ENCODE peak calls at places on chromosome 12, in four cellular contexts. X, Y, F and C are unnamed samples.

GRCh38 chr12:24359418-24359817 is 409.9 kb upstream of the SOX5 start:
- DNase-seq in X (no peak), Y (no peak), F (no peak), C (no peak)

GRCh38 chr12:12182926-12183325 is 83.9 kb downstream of the LRP6 start:
- DNase-seq in X (no peak), Y (no peak), F (peak), C (no peak)

GRCh38 chr12:114777052-114777451 is 93.1 kb upstream of the TBX3 start:
- DNase-seq in X (no peak), Y (no peak), F (peak), C (no peak)

GRCh38 chr12:93943766-93944165 is 204.6 kb upstream of the PLXNC1 start:
- DNase-seq in X (no peak), Y (no peak), F (peak), C (no peak)

GRCh38 chr12:18850752-18851151 is 112.8 kb downstream of the CAPZA3 start:
- DNase-seq in X (no peak), Y (no peak), F (no peak), C (no peak)

GRCh38 chr12:92543359-92543758 is 159.4 kb upstream of the PLEKHG7 start:
- DNase-seq in X (peak), Y (no peak), F (no peak), C (no peak)

GRCh38 chr12:57214398-57214781 is 2.2 kb upstream of the NXPH4 start:
- DNase-seq in X (peak), Y (peak), F (peak), C (peak)

GRCh38 chr12:117048585-117048904 is 50.7 kb downstream of the TESC start:
- DNase-seq in X (no peak), Y (no peak), F (no peak), C (no peak)

GRCh38 chr12:10716277-10716676 is 6.8 kb downstream of the YBX3 start:
- DNase-seq in X (no peak), Y (no peak), F (peak), C (no peak)

GRCh38 chr12:10715491-10715890 is 7.6 kb downstream of the YBX3 start:
- DNase-seq in X (no peak), Y (no peak), F (no peak), C (no peak)

GRCh38 chr12:10716704-10717315 is 6.3 kb downstream of the YBX3 start:
- DNase-seq in X (peak), Y (peak), F (peak), C (peak)

GRCh38 chr12:10718279-10718821 is 4.8 kb downstream of the YBX3 start:
- DNase-seq in X (peak), Y (peak), F (peak), C (peak)

GRCh38 chr12:10717410-10717809 is 5.7 kb downstream of the YBX3 start:
- DNase-seq in X (no peak), Y (peak), F (peak), C (peak)
- H3K4me2 ChIP-seq in X (peak), Y (peak), F (peak), C (peak)

GRCh38 chr12:127260531-127260930 is 1006.4 kb upstream of the TMEM132C start:
- DNase-seq in X (no peak), Y (no peak), F (peak), C (no peak)

GRCh38 chr12:127254420-127254955 is 1012.5 kb upstream of the TMEM132C start:
- DNase-seq in X (no peak), Y (no peak), F (no peak), C (no peak)

GRCh38 chr12:127260959-127261358 is 1006.0 kb upstream of the TMEM132C start:
- DNase-seq in X (no peak), Y (no peak), F (peak), C (no peak)

GRCh38 chr12:127253797-127254196 is 1013.2 kb upstream of the TMEM132C start:
- DNase-seq in X (no peak), Y (no peak), F (no peak), C (no peak)

DNA sequence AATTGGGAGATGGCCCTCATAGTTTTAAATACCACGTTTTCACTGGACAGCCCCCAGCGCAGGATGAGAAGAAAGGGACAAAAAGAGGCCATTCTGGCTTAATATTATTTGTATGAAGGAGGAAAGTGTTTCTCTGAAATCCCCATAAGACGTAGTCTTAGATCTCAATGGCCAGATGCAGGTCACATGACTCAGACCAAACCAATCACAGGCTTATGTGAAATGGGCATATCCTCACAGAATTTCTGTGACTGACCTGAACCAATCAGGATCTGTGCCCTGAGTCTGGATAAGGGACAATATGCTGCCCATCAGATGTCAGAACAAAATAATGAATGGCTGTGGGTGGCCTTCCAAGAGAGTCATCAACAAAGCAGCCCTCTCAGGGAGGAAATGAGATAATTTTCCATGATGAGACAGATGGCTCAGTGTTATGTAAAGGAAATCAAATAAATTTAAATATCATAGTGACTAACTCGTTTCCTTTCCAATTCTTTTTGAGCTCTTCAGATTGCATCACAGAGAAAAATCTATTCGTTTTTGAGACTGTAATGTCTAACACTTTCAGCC is 1009.5 kb upstream of the TMEM132C start:
- DNase-seq in X (no peak), Y (no peak), F (peak), C (no peak)
- TF ChIP-seq EZH2phosphoT487 in X (no peak), Y (no peak), F (no peak), C (no peak)

GRCh38 chr12:52231305-52232232 is 1.5 kb upstream of the KRT7 start:
- DNase-seq in X (no peak), Y (no peak), F (no peak), C (no peak)

GRCh38 chr12:52230364-52231281 is 2.4 kb upstream of the KRT7 start:
- DNase-seq in X (no peak), Y (peak), F (peak), C (peak)

GRCh38 chr12:52233462-52234141 is 559 bp downstream of the KRT7 start:
- DNase-seq in X (no peak), Y (peak), F (no peak), C (peak)

GRCh38 chr12:52232916-52233461 is at the start of gene KRT7:
- DNase-seq in X (peak), Y (peak), F (no peak), C (peak)

DNA sequence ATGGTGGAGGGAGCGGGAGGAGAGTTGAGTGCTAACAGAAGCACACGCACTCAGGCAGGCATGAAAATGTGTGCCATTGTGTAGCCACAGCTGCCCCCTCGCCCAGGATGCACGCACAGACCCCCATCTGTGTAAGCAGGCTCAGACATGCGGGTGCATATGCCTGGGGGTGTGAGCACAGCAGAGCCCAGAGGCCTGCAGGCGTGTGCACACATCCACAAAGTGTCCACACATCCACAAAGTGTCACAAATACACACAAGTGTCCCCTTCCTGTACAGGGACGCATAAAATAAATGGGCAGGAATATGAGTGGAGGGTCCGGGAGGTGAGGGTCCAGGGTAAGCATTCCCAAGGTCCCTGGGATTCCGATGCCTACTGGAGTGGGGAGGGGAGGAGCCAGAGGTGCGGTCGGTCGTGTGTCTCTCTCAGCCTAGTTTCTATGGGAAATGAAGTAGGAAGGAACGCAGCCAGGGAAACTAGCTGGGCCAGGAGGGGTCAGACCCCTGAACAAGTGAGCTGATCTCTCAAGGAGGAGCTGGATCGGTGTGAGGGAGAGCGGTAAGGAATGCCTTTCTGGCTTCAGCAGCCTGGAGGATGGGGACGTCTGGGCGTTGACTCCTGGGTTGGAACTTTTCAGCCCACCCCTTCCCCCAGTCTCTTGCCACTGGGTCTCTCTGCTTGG is 669 bp upstream of the KRT7 start:
- DNase-seq in X (no peak), Y (peak), F (no peak), C (peak)
- H3K4me2 ChIP-seq in X (peak), Y (peak), F (no peak), C (peak)

GRCh38 chr12:6469609-6470374 is 685 bp downstream of the VAMP1 start:
- DNase-seq in X (no peak), Y (peak), F (peak), C (peak)
- TF ChIP-seq EZH2phosphoT487 in X (no peak), Y (no peak), F (no peak), C (no peak)

DNA sequence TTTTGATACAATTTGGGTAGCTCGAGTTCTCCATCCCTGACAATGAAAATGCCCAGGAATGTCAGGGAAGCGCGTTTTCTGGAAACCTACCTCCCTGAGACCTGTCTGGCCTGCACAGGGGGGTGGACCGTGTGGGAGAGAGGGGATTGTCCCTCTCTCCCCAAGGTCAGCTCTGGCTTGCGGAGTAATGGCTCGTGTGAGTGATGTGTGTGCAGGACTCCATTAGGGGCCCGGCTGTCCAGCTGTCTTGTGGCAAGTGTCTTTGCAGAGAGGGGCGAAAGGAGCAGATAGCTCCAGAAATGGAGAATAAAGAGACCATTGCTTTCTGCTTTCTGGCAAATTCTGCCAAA is 215.3 kb downstream of the CHST11 start:
- DNase-seq in X (no peak), Y (no peak), F (no peak), C (no peak)
- H3K4me2 ChIP-seq in X (no peak), Y (no peak), F (peak), C (no peak)

GRCh38 chr12:26238341-26239126 is 43.2 kb downstream of the SSPN start:
- DNase-seq in X (no peak), Y (no peak), F (peak), C (no peak)
- TF ChIP-seq EZH2phosphoT487 in X (no peak), Y (no peak), F (no peak), C (no peak)

DNA sequence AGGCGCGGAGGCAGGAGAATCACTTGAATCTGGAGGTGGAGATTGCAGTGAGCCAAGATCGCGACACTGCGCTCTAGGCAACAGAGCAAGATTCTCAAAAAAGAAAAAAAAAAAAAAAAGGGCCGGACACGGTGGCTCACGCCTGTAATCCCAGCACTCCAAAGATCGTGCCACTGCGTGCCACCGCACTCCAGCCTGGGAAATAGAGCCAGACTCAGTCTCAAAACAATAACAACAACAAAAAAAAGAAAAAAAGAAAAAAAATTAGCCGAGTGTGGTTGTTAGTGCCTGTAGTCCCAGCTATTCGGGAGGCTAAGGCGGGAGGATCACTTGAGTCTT is 470 bp upstream of the RPL6 start:
- DNase-seq in X (no peak), Y (no peak), F (no peak), C (no peak)
- H3K4me2 ChIP-seq in X (peak), Y (no peak), F (no peak), C (no peak)